ENCODE peak calls at places on chromosomes 16 and 17, in five cellular contexts. D, Z, J, I and H are unnamed samples.

GRCh38 chr16:7602424-7602935 is 269.8 kb downstream of the RBFOX1 start:
- DNase-seq in I (no peak), D (no peak), J (no peak), Z (no peak), H (no peak)

GRCh38 chr16:50521246-50521900 is 26.8 kb upstream of the NKD1 start:
- DNase-seq in I (peak; percentile 5), Z (no peak), D (peak; percentile 5), J (peak; percentile 19), H (no peak)

GRCh38 chr16:66359811-66360608 is 6.5 kb upstream of the CDH5 start:
- DNase-seq in I (no peak), J (no peak), Z (no peak), D (no peak), H (no peak)

GRCh38 chr16:26530584-26531289 is 536.0 kb upstream of the C16orf82 start:
- DNase-seq in D (no peak), Z (no peak), J (no peak), I (no peak), H (no peak)

GRCh38 chr16:70665113-70665694 is 18.8 kb downstream of the IL34 start:
- DNase-seq in Z (no peak), J (peak; percentile 65), I (no peak), D (no peak), H (no peak)

GRCh38 chr16:15690296-15690695 is 40.3 kb downstream of the NDE1 start:
- DNase-seq in D (no peak), Z (no peak), J (no peak), I (no peak), H (no peak)

GRCh38 chr17:14091367-14091766 is 22.1 kb downstream of the COX10 start:
- DNase-seq in J (no peak), D (no peak), Z (no peak), I (no peak), H (no peak)

GRCh38 chr17:63295839-63296590 is 150.1 kb downstream of the CYB561 start:
- DNase-seq in D (no peak), J (no peak), I (no peak), Z (no peak), H (no peak)

GRCh38 chr17:44623070-44623725 is 33.1 kb upstream of the MEIOC start:
- DNase-seq in J (peak; percentile 5), D (no peak), Z (no peak), I (no peak), H (no peak)

GRCh38 chr17:81666092-81666341 is 388 bp downstream of the OXLD1 start:
- DNase-seq in Z (no peak), J (no peak), D (no peak), I (no peak), H (no peak)

GRCh38 chr16:81293909-81294802 is 20.6 kb upstream of the GAN start:
- DNase-seq in Z (no peak), D (no peak), I (no peak), J (no peak), H (no peak)

GRCh38 chr16:16073884-16074781 is 124.7 kb downstream of the ABCC1 start:
- DNase-seq in Z (no peak), J (no peak), I (peak; percentile 34), D (peak; percentile 60), H (no peak)

GRCh38 chr16:27149986-27150385 is 53.3 kb upstream of the KDM8 start:
- DNase-seq in J (no peak), D (no peak), Z (no peak), I (no peak), H (no peak)

GRCh38 chr16:47026947-47027346 is 53.5 kb upstream of the DNAJA2 start:
- DNase-seq in I (no peak), D (no peak), J (no peak), Z (no peak), H (no peak)

GRCh38 chr17:58677204-58677880 is 14.5 kb downstream of the TEX14 start:
- DNase-seq in I (no peak), Z (no peak), D (no peak), J (no peak), H (no peak)

GRCh38 chr17:73319766-73320165 is 8.0 kb upstream of the CDC42EP4 start:
- DNase-seq in D (no peak), Z (no peak), I (no peak), J (no peak), H (no peak)

GRCh38 chr17:65049085-65049756 is 7.3 kb downstream of the GNA13 start:
- DNase-seq in J (no peak), Z (no peak), D (no peak), I (no peak), H (no peak)

GRCh38 chr17:28216032-28216431 is 103.0 kb upstream of the TMEM97 start:
- DNase-seq in D (no peak), J (no peak), Z (no peak), I (no peak), H (no peak)

GRCh38 chr16:80123189-80123588 is 417.6 kb upstream of the DYNLRB2 start:
- DNase-seq in J (no peak), I (no peak), D (no peak), Z (no peak), H (no peak)

GRCh38 chr17:45889579-45889978 is 4.8 kb upstream of the MAPT start:
- DNase-seq in I (no peak), J (no peak), D (no peak), Z (no peak), H (no peak)

GRCh38 chr16:20624882-20625807 is 49.0 kb upstream of the ACSM2B start:
- DNase-seq in D (no peak), Z (no peak), I (no peak), J (no peak), H (no peak)

GRCh38 chr16:15434425-15435215 is at the start of gene BMERB1:
- DNase-seq in D (peak; percentile 23), Z (peak; percentile 81), J (peak; percentile 88), I (peak; percentile 59), H (no peak)

GRCh38 chr16:87914812-87915211 is 21.5 kb downstream of the CA5A start:
- DNase-seq in D (no peak), I (no peak), Z (no peak), J (no peak), H (no peak)

GRCh38 chr17:37106049-37106448 is 157.3 kb downstream of the AATF start:
- DNase-seq in I (no peak), Z (no peak), J (no peak), D (no peak), H (no peak)

GRCh38 chr17:4304417-4305027 is 40.7 kb upstream of the ANKFY1 start:
- DNase-seq in I (peak; percentile 43), D (no peak), J (no peak), Z (no peak), H (peak; percentile 39)

GRCh38 chr16:81445143-81445922 is 725 bp downstream of the CMIP start:
- DNase-seq in I (peak; percentile 58), J (peak; percentile 78), D (no peak), Z (peak; percentile 91), H (no peak)

GRCh38 chr16:27475561-27475960 is 73.6 kb downstream of the IL21R start:
- DNase-seq in Z (no peak), J (no peak), D (no peak), I (no peak), H (no peak)

GRCh38 chr17:35460354-35460851 is 11.8 kb upstream of the SLFN13 start:
- DNase-seq in Z (peak; percentile 95), D (peak; percentile 41), J (no peak), I (peak; percentile 88), H (peak; percentile 39)

DNA sequence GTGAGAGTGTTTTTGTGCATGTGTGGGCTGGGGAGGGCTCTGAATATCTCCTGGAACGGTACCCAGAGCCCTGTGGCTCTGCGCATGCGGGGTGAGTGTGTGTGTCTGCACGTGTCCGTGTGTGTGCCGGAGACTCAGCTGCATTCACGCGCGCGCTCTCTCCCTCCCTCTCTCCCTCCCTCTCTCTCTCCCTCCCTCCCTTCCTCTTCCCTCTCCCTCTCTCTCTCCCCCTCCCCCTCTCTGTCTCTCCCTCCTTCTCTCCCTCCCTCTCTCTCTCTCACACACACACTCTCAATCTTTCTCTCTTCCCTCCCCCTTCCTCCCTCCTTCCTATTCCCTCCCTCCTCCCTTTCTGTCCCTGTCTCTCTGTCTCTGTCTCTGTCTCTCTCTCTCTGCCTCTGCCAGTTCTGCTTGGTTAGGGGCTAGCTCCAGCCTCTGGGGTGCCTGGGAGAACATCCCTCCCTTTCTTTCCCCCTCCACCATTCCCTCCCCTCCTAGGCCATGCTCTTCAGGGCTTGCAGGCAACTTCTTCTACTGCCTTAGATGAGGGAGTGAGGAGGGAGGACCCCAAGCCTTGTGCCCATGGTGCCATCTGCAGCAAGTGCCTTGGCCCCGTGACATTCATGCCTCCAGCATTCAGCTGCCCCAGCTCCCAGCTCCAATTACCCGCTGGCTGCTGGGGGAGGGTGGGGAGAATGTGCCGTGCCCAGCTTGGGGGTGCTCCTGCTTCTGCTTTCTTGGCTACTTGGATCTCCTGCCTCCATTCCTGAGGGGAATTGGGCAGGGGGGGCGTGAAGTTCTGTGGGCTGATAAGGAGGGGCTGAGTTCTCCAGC is 6.4 kb downstream of the THRA start:
- DNase-seq in J (peak; percentile 99), D (peak; percentile 87), I (peak; percentile 93), Z (peak; percentile 92), H (peak; percentile 92)
- TF ChIP-seq POLR2AphosphoS5 in J (peak; percentile 58), D (peak; percentile 52), I (peak; percentile 58), Z (peak; percentile 67), H (peak; percentile 89)

GRCh38 chr17:42676424-42677011 is at the start of gene PLEKHH3:
- DNase-seq in D (no peak), J (no peak), I (no peak), Z (peak; percentile 85), H (no peak)
- TF ChIP-seq POLR2AphosphoS5 in D (peak; percentile 7), J (peak; percentile 97), I (peak; percentile 77), Z (peak; percentile 81), H (no peak)

GRCh38 chr16:56941092-56941491 is 9.2 kb downstream of the HERPUD1 start:
- DNase-seq in I (no peak), J (no peak), Z (peak; percentile 3), D (no peak), H (no peak)
- TF ChIP-seq POLR2AphosphoS5 in I (no peak), J (no peak), Z (no peak), D (no peak), H (no peak)

GRCh38 chr17:47694818-47695663 is 1.1 kb downstream of the TBKBP1 start:
- DNase-seq in I (peak; percentile 61), J (peak; percentile 87), D (peak; percentile 50), Z (peak; percentile 92), H (peak; percentile 39)

GRCh38 chr17:47693667-47694017 is 319 bp upstream of the TBKBP1 start:
- DNase-seq in J (no peak), I (no peak), D (no peak), Z (no peak), H (peak; percentile 19)

GRCh38 chr17:47694018-47694817 is at the start of gene TBKBP1:
- DNase-seq in D (no peak), J (peak; percentile 79), I (no peak), Z (peak; percentile 92), H (no peak)

GRCh38 chr17:47696717-47697642 is 3.0 kb downstream of the TBKBP1 start:
- DNase-seq in D (no peak), J (peak; percentile 61), I (no peak), Z (peak; percentile 64), H (no peak)

DNA sequence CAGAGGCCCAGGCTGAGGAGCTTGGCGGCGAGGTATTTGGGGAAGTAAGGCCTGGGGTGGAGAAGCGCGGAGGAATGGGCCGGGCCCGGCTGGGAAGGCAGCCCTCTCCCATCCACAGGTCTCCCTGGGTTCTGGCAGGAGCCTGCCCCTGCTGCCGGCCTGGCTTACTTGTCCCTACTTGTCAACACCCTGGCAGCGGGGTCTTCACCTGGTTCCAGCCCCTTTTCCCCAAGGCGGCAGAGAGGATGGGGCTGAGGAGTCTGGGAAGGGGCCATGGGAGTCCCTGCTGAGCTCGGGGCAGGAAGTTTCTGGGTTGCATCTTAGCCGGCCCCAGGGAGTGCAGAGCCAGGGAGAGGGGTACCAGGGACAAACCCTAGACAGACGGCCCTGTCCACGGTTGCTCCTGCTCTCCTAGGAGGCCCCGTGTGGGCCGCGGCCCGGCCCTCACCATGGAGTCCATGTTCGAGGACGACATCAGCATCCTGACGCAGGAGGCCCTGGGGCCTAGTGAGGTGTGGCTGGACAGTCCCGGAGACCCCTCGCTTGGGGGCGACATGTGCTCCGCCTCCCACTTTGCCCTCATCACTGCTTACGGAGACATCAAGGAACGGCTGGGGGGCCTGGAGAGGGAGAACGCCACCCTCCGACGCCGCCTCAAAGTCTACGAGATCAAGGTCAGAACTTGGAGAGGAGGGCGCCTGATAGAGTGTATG is 1.9 kb downstream of the TBKBP1 start:
- DNase-seq in J (peak; percentile 62), D (no peak), Z (no peak), I (no peak), H (no peak)
- TF ChIP-seq POLR2AphosphoS5 in J (no peak), D (no peak), Z (peak; percentile 3), I (no peak), H (no peak)